ENCODE peak calls at places on chromosomes 11 and 22, in eight cellular contexts. X, A, J, Y, U, V, D and I are unnamed samples.

GRCh38 chr11:26465270-26465669 is 106.8 kb downstream of the MUC15 start:
- DNase-seq in X (no peak), A (no peak), J (no peak), Y (no peak), U (no peak), V (no peak), D (no peak), I (no peak)

GRCh38 chr11:16007514-16007913 is 348.8 kb downstream of the SOX6 start:
- DNase-seq in X (no peak), A (no peak), J (no peak), Y (no peak), U (no peak), V (no peak), D (no peak), I (no peak)

GRCh38 chr11:44774131-44774530 is 47.4 kb downstream of the TSPAN18 start:
- DNase-seq in X (no peak), A (no peak), J (no peak), Y (no peak), U (peak), V (peak), D (no peak), I (peak)

GRCh38 chr11:69934861-69935494 is 115.8 kb upstream of the FGF3 start:
- DNase-seq in X (no peak), A (peak), J (no peak), Y (no peak), U (no peak), V (no peak), D (no peak), I (no peak)

GRCh38 chr11:35288817-35289541 is 130.4 kb downstream of the SLC1A2 start:
- DNase-seq in X (peak), A (peak), J (no peak), Y (no peak), U (no peak), V (peak), D (no peak), I (peak)

GRCh38 chr11:61866231-61866957 is 25.0 kb downstream of the FADS3 start:
- DNase-seq in X (no peak), A (no peak), J (no peak), Y (no peak), U (no peak), V (no peak), D (no peak), I (no peak)

GRCh38 chr11:12786450-12786849 is 112.2 kb downstream of the TEAD1 start:
- DNase-seq in X (no peak), A (no peak), J (no peak), Y (no peak), U (no peak), V (no peak), D (no peak), I (no peak)

GRCh38 chr11:82810326-82810725 is 76.7 kb upstream of the FAM181B start:
- DNase-seq in X (no peak), A (no peak), J (no peak), Y (no peak), U (no peak), V (no peak), D (no peak), I (no peak)

GRCh38 chr11:45847908-45848316 is 637 bp downstream of the CRY2 start:
- DNase-seq in X (peak), A (peak), J (peak), Y (peak), U (no peak), V (peak), D (no peak), I (peak)

GRCh38 chr11:75150879-75151278 is at the start of gene SLCO2B1:
- DNase-seq in X (no peak), A (no peak), J (no peak), Y (no peak), U (no peak), V (no peak), D (no peak), I (no peak)

GRCh38 chr22:40418366-40419201 is 48.2 kb downstream of the SGSM3 start:
- DNase-seq in X (no peak), A (no peak), J (no peak), Y (no peak), U (no peak), V (no peak), D (peak), I (no peak)

GRCh38 chr22:44586337-44586990 is 88.4 kb upstream of the RTL6 start:
- DNase-seq in X (no peak), A (no peak), J (no peak), Y (no peak), U (no peak), V (no peak), D (no peak), I (no peak)

GRCh38 chr11:11366793-11367192 is 13.7 kb upstream of the CSNK2A3 start:
- DNase-seq in X (peak), A (no peak), J (no peak), Y (no peak), U (no peak), V (no peak), D (no peak), I (no peak)

GRCh38 chr11:69155302-69156198 is at the start of gene SMIM38:
- DNase-seq in X (no peak), A (no peak), J (no peak), Y (no peak), U (no peak), V (no peak), D (no peak), I (no peak)

GRCh38 chr11:84310261-84310660 is 1024.1 kb upstream of the CCDC90B start:
- DNase-seq in X (no peak), A (no peak), J (no peak), Y (no peak), U (no peak), V (no peak), D (no peak), I (no peak)